ENCODE peak calls at places on chromosomes 4 and X, in six cellular contexts. F, C, U, I, H and R are unnamed samples.

GRCh38 chrX:40290519-40290918 is 192.8 kb upstream of the BCOR start:
- DNase-seq in F (no peak), C (no peak), U (no peak), I (no peak), H (no peak), R (no peak)

GRCh38 chr4:2793578-2793919 is 664 bp downstream of the SH3BP2 start:
- DNase-seq in F (peak; percentile 44), C (peak; percentile 56), U (no peak), I (peak; percentile 60), H (no peak), R (no peak)

GRCh38 chr4:138510053-138510452 is 267.9 kb upstream of the SLC7A11 start:
- DNase-seq in F (no peak), C (no peak), U (no peak), I (no peak), H (no peak), R (no peak)

GRCh38 chrX:63270873-63271272 is 80.3 kb downstream of the SPIN4 start:
- DNase-seq in F (no peak), C (no peak), U (no peak), I (no peak), H (no peak), R (no peak)

GRCh38 chr4:165682621-165683020 is 190.4 kb upstream of the TLL1 start:
- DNase-seq in F (no peak), C (no peak), U (no peak), I (peak; percentile 76), H (no peak), R (no peak)

GRCh38 chrX:110133735-110134370 is 130.9 kb downstream of the TMEM164 start:
- DNase-seq in F (no peak), C (no peak), U (no peak), I (no peak), H (no peak), R (no peak)

GRCh38 chr4:95050980-95051688 is 293.4 kb downstream of the BMPR1B start:
- DNase-seq in F (peak; percentile 13), C (no peak), U (no peak), I (peak; percentile 27), H (peak; percentile 23), R (no peak)

GRCh38 chr4:2368779-2369437 is 49.5 kb downstream of the ZFYVE28 start:
- DNase-seq in F (no peak), C (no peak), U (no peak), I (no peak), H (no peak), R (no peak)

GRCh38 chr4:180790471-180790870 is 1452.7 kb upstream of the TENM3 start:
- DNase-seq in F (no peak), C (no peak), U (no peak), I (no peak), H (no peak), R (no peak)

GRCh38 chr4:139297001-139297410 is 4.3 kb upstream of the NAA15 start:
- DNase-seq in F (no peak), C (no peak), U (peak; percentile 69), I (peak; percentile 99), H (no peak), R (no peak)

GRCh38 chrX:150692837-150693781 is at the start of gene MTMR1:
- DNase-seq in F (peak; percentile 17), C (peak; percentile 44), U (peak; percentile 25), I (no peak), H (peak; percentile 55), R (no peak)

GRCh38 chrX:150258463-150259430 is 104.4 kb upstream of the MAMLD1 start:
- DNase-seq in F (no peak), C (no peak), U (no peak), I (no peak), H (no peak), R (no peak)

GRCh38 chr4:3611778-3612177 is 79.6 kb upstream of the LRPAP1 start:
- DNase-seq in F (no peak), C (no peak), U (no peak), I (no peak), H (no peak), R (no peak)

GRCh38 chr4:139300431-139301142 is 718 bp upstream of the NAA15 start:
- DNase-seq in F (peak; percentile 67), C (no peak), U (no peak), I (peak; percentile 79), H (peak; percentile 35), R (no peak)

GRCh38 chrX:43861750-43862149 is 20.5 kb downstream of the MAOB start:
- DNase-seq in F (no peak), C (no peak), U (no peak), I (peak; percentile 63), H (no peak), R (no peak)

GRCh38 chr4:138235419-138235952 is 6.7 kb downstream of the SLC7A11 start:
- DNase-seq in F (peak; percentile 82), C (no peak), U (no peak), I (peak; percentile 89), H (no peak), R (no peak)

GRCh38 chrX:49995021-49995731 is 72.8 kb downstream of the CLCN5 start:
- DNase-seq in F (peak; percentile 86), C (no peak), U (no peak), I (peak; percentile 61), H (peak; percentile 23), R (no peak)

DNA sequence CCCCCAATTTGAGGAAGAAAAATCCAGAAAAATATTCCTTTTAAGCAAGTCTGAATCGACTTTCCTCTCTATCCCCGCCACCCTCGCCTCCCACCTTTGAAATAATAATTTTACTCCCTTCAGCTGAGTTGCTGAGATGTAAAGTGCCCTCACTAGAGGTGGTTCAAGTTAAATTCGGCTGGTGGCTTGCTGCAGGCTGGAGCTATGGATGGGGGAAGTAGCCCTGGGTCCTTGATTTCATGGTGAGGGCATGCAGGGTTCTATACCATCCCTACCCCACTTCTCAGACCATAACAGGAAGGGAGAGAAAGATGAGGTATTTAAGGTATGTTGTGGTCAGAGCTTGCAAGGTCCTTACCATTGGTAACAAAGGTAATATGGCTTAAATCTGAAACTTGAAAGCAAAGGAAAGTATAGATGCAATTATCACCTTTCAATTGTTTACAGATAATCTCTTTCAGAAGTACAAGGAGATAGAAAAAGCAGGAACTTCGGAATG is 440.0 kb downstream of the INPP4B start:
- DNase-seq in F (peak; percentile 89), C (no peak), U (peak; percentile 45), I (peak; percentile 77), H (peak; percentile 22), R (no peak)
- H3K4me3 ChIP-seq in F (no peak overlapping the region), C (no peak overlapping the region), U (peak overlapping the region; percentile 19), I (peak overlapping the region; percentile 46), H (no peak overlapping the region), R (peak overlapping the region; percentile 81)

DNA sequence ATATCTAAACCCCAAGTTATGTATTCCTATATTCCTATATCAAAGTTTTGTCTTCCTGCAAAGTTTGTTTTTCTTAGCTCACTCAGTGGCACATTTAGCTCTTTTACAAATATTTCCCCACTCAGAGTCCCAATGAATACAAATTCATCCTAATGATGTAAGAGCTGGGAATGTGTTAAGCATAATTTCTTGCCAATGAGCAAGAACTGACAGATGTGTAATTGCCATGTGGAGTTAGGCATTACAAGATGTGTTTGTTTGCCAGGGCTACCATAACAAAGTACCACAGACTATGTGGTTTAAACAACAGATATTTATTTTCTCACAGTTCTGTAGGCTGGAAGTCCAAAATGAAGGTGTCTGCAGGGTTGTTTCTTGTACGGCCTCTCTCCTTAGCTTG is 302.1 kb downstream of the KCTD8 start:
- DNase-seq in F (no peak), C (no peak), U (no peak), I (peak; percentile 68), H (no peak), R (no peak)
- H3K4me3 ChIP-seq in F (no peak overlapping the region), C (no peak overlapping the region), U (no peak overlapping the region), I (no peak overlapping the region), H (no peak overlapping the region), R (no peak overlapping the region)

GRCh38 chr4:141543176-141543575 is 93.2 kb upstream of the IL15 start:
- DNase-seq in F (no peak), C (no peak), U (no peak), I (peak; percentile 50), H (no peak), R (no peak)

DNA sequence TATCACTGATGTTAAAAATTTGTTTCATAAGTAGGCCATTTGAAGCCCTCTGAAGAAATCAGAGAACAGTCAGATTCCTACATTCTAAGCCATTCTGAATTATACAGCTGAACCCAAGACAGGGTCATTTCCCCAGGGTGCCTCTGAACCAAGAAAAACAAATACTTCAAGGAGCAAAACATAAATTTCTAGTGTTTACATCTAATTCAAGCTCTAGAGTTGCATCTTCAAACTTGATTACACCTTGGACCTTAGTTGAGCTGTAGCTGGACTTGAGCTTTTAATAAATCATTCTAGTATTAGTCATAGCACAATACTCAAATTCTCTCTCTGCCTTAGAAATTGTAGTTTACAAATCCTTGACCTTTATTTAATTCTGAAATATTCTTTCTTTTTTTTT is 87.6 kb upstream of the IL15 start:
- DNase-seq in F (no peak), C (no peak), U (no peak), I (no peak), H (no peak), R (no peak)
- H3K4me3 ChIP-seq in F (no peak overlapping the region), C (no peak overlapping the region), U (no peak overlapping the region), I (no peak overlapping the region), H (no peak overlapping the region), R (no peak overlapping the region)

DNA sequence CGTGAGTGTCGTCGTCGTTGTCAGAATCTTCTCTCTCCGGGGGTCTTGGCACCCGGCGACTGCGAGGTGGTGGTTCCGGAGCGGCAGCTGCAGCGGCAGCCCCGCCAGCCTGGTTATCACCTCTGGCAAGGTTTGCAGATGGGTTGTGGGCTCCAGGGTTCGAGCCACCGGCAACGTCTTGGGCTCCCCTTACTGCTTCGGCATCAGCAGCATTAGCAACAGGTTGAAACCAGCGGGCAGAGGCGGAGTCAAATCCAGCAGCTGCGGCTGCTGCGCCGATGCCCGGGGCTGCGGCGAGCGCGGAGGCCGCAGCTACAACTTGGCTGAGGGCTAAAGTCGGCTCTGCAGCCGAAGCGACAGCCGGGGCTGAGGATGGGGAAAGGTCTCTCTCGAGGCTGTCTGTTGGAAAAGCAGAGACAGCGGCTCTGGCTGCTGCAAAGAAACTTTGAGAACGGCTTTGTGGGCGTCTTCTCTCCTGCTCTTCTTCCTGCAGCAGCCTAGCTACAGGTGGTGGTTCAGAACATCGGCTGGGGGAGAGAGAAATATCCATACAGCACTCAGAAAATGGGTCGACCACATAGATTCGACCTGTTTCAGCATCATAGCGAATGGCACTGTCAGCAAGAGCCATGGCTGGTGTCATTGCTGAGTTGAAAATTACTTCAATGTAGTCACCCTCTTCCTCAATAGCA is 3.6 kb downstream of the IRS4 start:
- DNase-seq in F (peak; percentile 67), C (no peak), U (peak; percentile 34), I (no peak), H (peak; percentile 60), R (no peak)
- H3K4me3 ChIP-seq in F (no peak overlapping the region), C (peak overlapping the region; percentile 16), U (no peak overlapping the region), I (no peak overlapping the region), H (peak overlapping the region; percentile 10), R (no peak overlapping the region)

GRCh38 chr4:159197260-159197884 is 94.5 kb downstream of the RAPGEF2 start:
- DNase-seq in F (no peak), C (no peak), U (no peak), I (no peak), H (no peak), R (no peak)
- H3K4me3 ChIP-seq in F (no peak overlapping the region), C (no peak overlapping the region), U (no peak overlapping the region), I (no peak overlapping the region), H (no peak overlapping the region), R (peak overlapping the region; percentile 29)

GRCh38 chr4:30720021-30720655 is at the start of gene PCDH7:
- DNase-seq in F (peak; percentile 91), C (peak; percentile 37), U (no peak), I (peak; percentile 59), H (peak; percentile 69), R (no peak)
- H3K4me3 ChIP-seq in F (peak within 1 kb of the TSS; percentile 91), C (peak within 1 kb of the TSS; percentile 60), U (peak within 1 kb of the TSS; percentile 61), I (peak within 1 kb of the TSS; percentile 55), H (peak within 1 kb of the TSS; percentile 92), R (peak within 1 kb of the TSS; percentile 83)